ENCODE peak calls at places on chromosomes 2 and 18, in seven cellular contexts. One of them, this sample, is unnamed. For H3K36me3 and H3K4me1, the result is how much of the 10 kb centered on the place peaks cover.

GRCh38 chr18:52288403-52289004 is 51.5 kb upstream of the DCC start:
- DNase-seq in left ventricle myocardium inferior: no peak
- DNase-seq in right atrium auricular region: no peak
- DNase-seq in suprapubic skin: no peak
- DNase-seq in HepG2: peak
- DNase-seq in fibroblast of lung: no peak
- DNase-seq in GM23248: peak
- DNase-seq in this sample: peak

GRCh38 chr2:199977984-199978415 is 22.6 kb downstream of the MAIP1 start:
- DNase-seq in left ventricle myocardium inferior: no peak
- DNase-seq in right atrium auricular region: no peak
- DNase-seq in suprapubic skin: no peak
- DNase-seq in HepG2: peak
- DNase-seq in fibroblast of lung: peak
- DNase-seq in GM23248: peak
- DNase-seq in this sample: peak

GRCh38 chr2:111702809-111703196 is 181.2 kb downstream of the ANAPC1 start:
- DNase-seq in left ventricle myocardium inferior: no peak
- DNase-seq in right atrium auricular region: no peak
- DNase-seq in suprapubic skin: no peak
- DNase-seq in HepG2: no peak
- DNase-seq in fibroblast of lung: no peak
- DNase-seq in GM23248: no peak
- DNase-seq in this sample: no peak

GRCh38 chr18:48153641-48154481 is 223.4 kb upstream of the SMAD2 start:
- DNase-seq in left ventricle myocardium inferior: no peak
- DNase-seq in right atrium auricular region: no peak
- DNase-seq in suprapubic skin: no peak
- DNase-seq in HepG2: peak
- DNase-seq in fibroblast of lung: peak
- DNase-seq in GM23248: peak
- DNase-seq in this sample: no peak

GRCh38 chr2:128781888-128782385 is 463.3 kb upstream of the HS6ST1 start:
- DNase-seq in left ventricle myocardium inferior: no peak
- DNase-seq in right atrium auricular region: peak
- DNase-seq in suprapubic skin: peak
- DNase-seq in HepG2: no peak
- DNase-seq in fibroblast of lung: no peak
- DNase-seq in GM23248: no peak
- DNase-seq in this sample: no peak

GRCh38 chr2:82823892-82824291 is 1635.2 kb downstream of the SUCLG1 start:
- DNase-seq in left ventricle myocardium inferior: no peak
- DNase-seq in right atrium auricular region: no peak
- DNase-seq in suprapubic skin: no peak
- DNase-seq in HepG2: no peak
- DNase-seq in fibroblast of lung: no peak
- DNase-seq in GM23248: no peak
- DNase-seq in this sample: no peak

GRCh38 chr2:223731503-223731902 is 105.9 kb downstream of the AP1S3 start:
- DNase-seq in left ventricle myocardium inferior: no peak
- DNase-seq in right atrium auricular region: no peak
- DNase-seq in suprapubic skin: no peak
- DNase-seq in HepG2: no peak
- DNase-seq in fibroblast of lung: no peak
- DNase-seq in GM23248: no peak
- DNase-seq in this sample: no peak

GRCh38 chr18:74116628-74117554 is 30.7 kb downstream of the FBXO15 start:
- DNase-seq in left ventricle myocardium inferior: no peak
- DNase-seq in right atrium auricular region: no peak
- DNase-seq in suprapubic skin: no peak
- DNase-seq in HepG2: peak
- DNase-seq in fibroblast of lung: peak
- DNase-seq in GM23248: peak
- DNase-seq in this sample: peak

GRCh38 chr18:63043516-63043915 is 276.1 kb downstream of the BCL2 start:
- DNase-seq in left ventricle myocardium inferior: no peak
- DNase-seq in right atrium auricular region: no peak
- DNase-seq in suprapubic skin: no peak
- DNase-seq in HepG2: no peak
- DNase-seq in fibroblast of lung: no peak
- DNase-seq in GM23248: peak
- DNase-seq in this sample: no peak

GRCh38 chr2:235515821-235516220 is 22.0 kb downstream of the AGAP1 start:
- DNase-seq in left ventricle myocardium inferior: no peak
- DNase-seq in right atrium auricular region: no peak
- DNase-seq in suprapubic skin: no peak
- DNase-seq in HepG2: no peak
- DNase-seq in fibroblast of lung: no peak
- DNase-seq in GM23248: no peak
- DNase-seq in this sample: no peak

GRCh38 chr2:19818039-19818438 is 83.7 kb downstream of the TTC32 start:
- DNase-seq in left ventricle myocardium inferior: no peak
- DNase-seq in right atrium auricular region: peak
- DNase-seq in suprapubic skin: no peak
- DNase-seq in HepG2: no peak
- DNase-seq in fibroblast of lung: no peak
- DNase-seq in GM23248: peak
- DNase-seq in this sample: no peak

GRCh38 chr2:201974651-201975050 is 59.0 kb upstream of the FZD7 start:
- DNase-seq in left ventricle myocardium inferior: no peak
- DNase-seq in right atrium auricular region: no peak
- DNase-seq in suprapubic skin: no peak
- DNase-seq in HepG2: no peak
- DNase-seq in fibroblast of lung: no peak
- DNase-seq in GM23248: no peak
- DNase-seq in this sample: no peak

GRCh38 chr2:128797533-128797932 is 478.9 kb upstream of the HS6ST1 start:
- DNase-seq in left ventricle myocardium inferior: no peak
- DNase-seq in right atrium auricular region: no peak
- DNase-seq in suprapubic skin: no peak
- DNase-seq in HepG2: no peak
- DNase-seq in fibroblast of lung: no peak
- DNase-seq in GM23248: no peak
- DNase-seq in this sample: no peak

GRCh38 chr2:223815884-223816570 is 21.4 kb downstream of the AP1S3 start:
- DNase-seq in left ventricle myocardium inferior: no peak
- DNase-seq in right atrium auricular region: no peak
- DNase-seq in suprapubic skin: no peak
- DNase-seq in HepG2: no peak
- DNase-seq in fibroblast of lung: peak
- DNase-seq in GM23248: no peak
- DNase-seq in this sample: no peak

GRCh38 chr2:29213871-29214341 is 98.7 kb downstream of the CLIP4 start:
- DNase-seq in left ventricle myocardium inferior: no peak
- DNase-seq in right atrium auricular region: peak
- DNase-seq in suprapubic skin: no peak
- DNase-seq in HepG2: no peak
- DNase-seq in fibroblast of lung: no peak
- DNase-seq in GM23248: peak
- DNase-seq in this sample: no peak

GRCh38 chr2:44821500-44821899 is 120.0 kb upstream of the SIX3 start:
- DNase-seq in left ventricle myocardium inferior: no peak
- DNase-seq in right atrium auricular region: no peak
- DNase-seq in suprapubic skin: no peak
- DNase-seq in HepG2: no peak
- DNase-seq in fibroblast of lung: no peak
- DNase-seq in GM23248: no peak
- DNase-seq in this sample: no peak

GRCh38 chr18:12461326-12461725 is 53.6 kb downstream of the PRELID3A start:
- DNase-seq in left ventricle myocardium inferior: no peak
- DNase-seq in right atrium auricular region: no peak
- DNase-seq in suprapubic skin: no peak
- DNase-seq in HepG2: no peak
- DNase-seq in fibroblast of lung: no peak
- DNase-seq in GM23248: no peak
- DNase-seq in this sample: no peak

GRCh38 chr18:48405108-48405507 is 4.1 kb downstream of the ZBTB7C start:
- DNase-seq in left ventricle myocardium inferior: no peak
- DNase-seq in right atrium auricular region: no peak
- DNase-seq in suprapubic skin: no peak
- DNase-seq in HepG2: no peak
- DNase-seq in fibroblast of lung: peak
- DNase-seq in GM23248: peak
- DNase-seq in this sample: no peak

GRCh38 chr2:73260338-73260984 is 23.8 kb downstream of the FBXO41 start:
- DNase-seq in left ventricle myocardium inferior: peak
- DNase-seq in right atrium auricular region: no peak
- DNase-seq in suprapubic skin: no peak
- DNase-seq in HepG2: peak
- DNase-seq in fibroblast of lung: peak
- DNase-seq in GM23248: peak
- DNase-seq in this sample: peak

GRCh38 chr2:216172493-216172892 is 63.3 kb downstream of the XRCC5 start:
- DNase-seq in left ventricle myocardium inferior: no peak
- DNase-seq in right atrium auricular region: no peak
- DNase-seq in suprapubic skin: no peak
- DNase-seq in HepG2: no peak
- DNase-seq in fibroblast of lung: no peak
- DNase-seq in GM23248: no peak
- DNase-seq in this sample: no peak
- H3K36me3 ChIP-seq in left ventricle myocardium inferior: half or more
- H3K36me3 ChIP-seq in right atrium auricular region: under half
- H3K36me3 ChIP-seq in suprapubic skin: under half
- H3K36me3 ChIP-seq in HepG2: under half
- H3K36me3 ChIP-seq in fibroblast of lung: under half
- H3K36me3 ChIP-seq in GM23248: half or more
- H3K36me3 ChIP-seq in this sample: under half

GRCh38 chr2:120236296-120236695 is 13.1 kb upstream of the TMEM185B start:
- DNase-seq in left ventricle myocardium inferior: no peak
- DNase-seq in right atrium auricular region: no peak
- DNase-seq in suprapubic skin: peak
- DNase-seq in HepG2: no peak
- DNase-seq in fibroblast of lung: no peak
- DNase-seq in GM23248: no peak
- DNase-seq in this sample: no peak
- H3K4me1 ChIP-seq in left ventricle myocardium inferior: under half
- H3K4me1 ChIP-seq in right atrium auricular region: under half
- H3K4me1 ChIP-seq in suprapubic skin: under half
- H3K4me1 ChIP-seq in HepG2: half or more
- H3K4me1 ChIP-seq in fibroblast of lung: under half
- H3K4me1 ChIP-seq in GM23248: under half
- H3K4me1 ChIP-seq in this sample: under half

GRCh38 chr2:75042823-75043222 is 84.4 kb downstream of the POLE4 start:
- DNase-seq in left ventricle myocardium inferior: no peak
- DNase-seq in right atrium auricular region: no peak
- DNase-seq in suprapubic skin: no peak
- DNase-seq in HepG2: no peak
- DNase-seq in fibroblast of lung: no peak
- DNase-seq in GM23248: no peak
- DNase-seq in this sample: no peak
- H3K36me3 ChIP-seq in left ventricle myocardium inferior: under half
- H3K36me3 ChIP-seq in right atrium auricular region: under half
- H3K36me3 ChIP-seq in suprapubic skin: under half
- H3K36me3 ChIP-seq in HepG2: under half
- H3K36me3 ChIP-seq in fibroblast of lung: under half
- H3K36me3 ChIP-seq in GM23248: under half
- H3K36me3 ChIP-seq in this sample: under half

DNA sequence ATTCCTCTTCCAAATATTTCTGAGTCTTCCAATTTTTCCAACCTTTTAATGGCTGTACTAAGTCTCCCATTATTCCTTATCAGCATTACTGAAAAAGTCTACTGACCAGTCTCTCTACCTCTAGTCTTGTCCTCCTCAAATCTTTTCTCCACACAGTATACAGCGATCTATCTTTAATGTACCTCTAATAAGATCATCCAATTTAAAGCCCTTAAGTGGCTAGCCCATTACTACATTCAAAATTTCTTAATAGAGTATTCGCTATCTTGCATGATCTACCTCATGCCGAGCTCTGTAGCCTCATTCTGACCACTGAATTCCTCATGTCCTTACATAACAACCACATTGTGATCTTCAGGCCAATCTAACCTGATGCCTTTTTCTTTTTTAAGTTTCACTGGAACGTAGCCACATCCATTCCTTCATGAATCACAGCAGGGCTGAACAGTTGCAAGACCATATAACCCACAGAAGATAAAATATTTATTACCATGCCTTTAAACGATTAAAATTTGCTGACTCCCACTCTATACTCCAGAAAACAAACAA is 57.9 kb downstream of the SLC66A3 start:
- DNase-seq in left ventricle myocardium inferior: no peak
- DNase-seq in right atrium auricular region: no peak
- DNase-seq in suprapubic skin: no peak
- DNase-seq in HepG2: no peak
- DNase-seq in fibroblast of lung: peak
- DNase-seq in GM23248: peak
- DNase-seq in this sample: no peak
- H3K4me1 ChIP-seq in left ventricle myocardium inferior: under half
- H3K4me1 ChIP-seq in right atrium auricular region: under half
- H3K4me1 ChIP-seq in suprapubic skin: under half
- H3K4me1 ChIP-seq in HepG2: under half
- H3K4me1 ChIP-seq in fibroblast of lung: under half
- H3K4me1 ChIP-seq in GM23248: under half
- H3K4me1 ChIP-seq in this sample: under half

GRCh38 chr2:27221166-27221565 is 4.0 kb downstream of the CAD start:
- DNase-seq in left ventricle myocardium inferior: no peak
- DNase-seq in right atrium auricular region: no peak
- DNase-seq in suprapubic skin: no peak
- DNase-seq in HepG2: no peak
- DNase-seq in fibroblast of lung: no peak
- DNase-seq in GM23248: no peak
- DNase-seq in this sample: no peak
- H3K36me3 ChIP-seq in left ventricle myocardium inferior: half or more
- H3K36me3 ChIP-seq in right atrium auricular region: under half
- H3K36me3 ChIP-seq in suprapubic skin: under half
- H3K36me3 ChIP-seq in HepG2: under half
- H3K36me3 ChIP-seq in fibroblast of lung: under half
- H3K36me3 ChIP-seq in GM23248: under half
- H3K36me3 ChIP-seq in this sample: under half

GRCh38 chr18:44778788-44779187 is 98.1 kb downstream of the SETBP1 start:
- DNase-seq in left ventricle myocardium inferior: no peak
- DNase-seq in right atrium auricular region: no peak
- DNase-seq in suprapubic skin: no peak
- DNase-seq in HepG2: no peak
- DNase-seq in fibroblast of lung: peak
- DNase-seq in GM23248: no peak
- DNase-seq in this sample: no peak
- H3K4me1 ChIP-seq in left ventricle myocardium inferior: half or more
- H3K4me1 ChIP-seq in right atrium auricular region: half or more
- H3K4me1 ChIP-seq in suprapubic skin: under half
- H3K4me1 ChIP-seq in HepG2: under half
- H3K4me1 ChIP-seq in fibroblast of lung: under half
- H3K4me1 ChIP-seq in GM23248: under half
- H3K4me1 ChIP-seq in this sample: under half